ENCODE peak calls at places on chromosomes 12 and 14, in ten cellular contexts. F is activated CD4-positive, alpha-beta memory T cell treated with anti-CD3 and anti-CD28 coated beads for 36 hours; X is activated naive CD4-positive, alpha-beta T cell treated with anti-CD3 and anti-CD28 coated beads, Interleukin-2, amount 10 ng/mL, durations not matched to agents 7 days and 5 days; M is tibial artery; H is NCI-H748 treated with DMSO at 0.1 percent for 48 hours; B is epithelial cell of esophagus; W is activated naive CD8-positive, alpha-beta T cell treated with anti-CD3 and anti-CD28 coated beads, Interleukin-2, amount 10 ng/mL, durations not matched to agents 7 days and 5 days; Z is fibroblast of gingiva; R is T-cell; S is stimulated activated CD4-positive, alpha-beta T cell treated with anti-CD3 and anti-CD28 coated beads, Interleukin-1b, Interleukin-23, amount 100 ng/mL, for 1 hour. J is an unnamed sample.

GRCh38 chr12:89636054-89636775 is 72.4 kb downstream of the ATP2B1 start:
- DNase-seq in H (no peak), F (peak), B (peak), Z (no peak), R (no peak), W (no peak), S (no peak), M (no peak), X (no peak), J (no peak)

GRCh38 chr14:23005451-23005850 is 4.5 kb downstream of the C14orf93 start:
- DNase-seq in H (no peak), B (no peak), S (no peak), W (no peak), X (no peak), R (no peak), F (no peak), Z (no peak), M (no peak), J (no peak)

GRCh38 chr14:72154645-72155378 is 222.6 kb downstream of the RGS6 start:
- DNase-seq in H (no peak), F (peak), R (no peak), S (no peak), Z (no peak), B (no peak), M (no peak), W (no peak), X (no peak), J (no peak)

GRCh38 chr12:119696943-119697342 is 29.0 kb downstream of the PRKAB1 start:
- DNase-seq in B (no peak), M (no peak), F (no peak), S (no peak), X (no peak), R (no peak), W (no peak), Z (no peak), H (no peak), J (no peak)

GRCh38 chr12:52566847-52567291 is 6.8 kb downstream of the KRT74 start:
- DNase-seq in F (no peak), X (no peak), M (no peak), S (no peak), H (no peak), R (peak), W (no peak), Z (no peak), B (no peak), J (no peak)

GRCh38 chr12:113850309-113851056 is 115.6 kb downstream of the RBM19 start:
- DNase-seq in X (no peak), S (no peak), H (no peak), W (no peak), M (peak), Z (peak), F (no peak), B (no peak), R (no peak), J (peak)

GRCh38 chr12:124004233-124004875 is 31.3 kb downstream of the ZNF664 start:
- DNase-seq in M (no peak), H (no peak), X (no peak), B (no peak), S (no peak), W (no peak), F (no peak), Z (peak), R (no peak), J (no peak)

GRCh38 chr12:26097046-26097878 is 27.6 kb downstream of the BHLHE41 start:
- DNase-seq in Z (peak), R (peak), W (peak), S (no peak), X (peak), F (peak), H (peak), B (peak), M (peak), J (peak)

GRCh38 chr12:62776575-62776974 is 158.4 kb downstream of the PPM1H start:
- DNase-seq in R (no peak), H (no peak), B (peak), M (no peak), S (no peak), W (no peak), Z (no peak), X (no peak), F (no peak), J (no peak)

GRCh38 chr12:68303850-68304249 is 28.3 kb downstream of the MDM1 start:
- DNase-seq in B (no peak), S (no peak), F (no peak), M (peak), H (no peak), W (no peak), Z (peak), R (no peak), X (no peak), J (peak)

GRCh38 chr12:103879878-103880277 is 38.8 kb upstream of the NT5DC3 start:
- DNase-seq in W (no peak), R (no peak), X (no peak), S (no peak), Z (no peak), M (no peak), F (no peak), H (no peak), B (no peak), J (no peak)

GRCh38 chr12:30755395-30755762 is 628 bp upstream of the CAPRIN2 start:
- DNase-seq in F (no peak), H (peak), W (no peak), B (no peak), R (no peak), Z (no peak), M (no peak), S (no peak), X (no peak), J (no peak)

GRCh38 chr14:55913324-55914035 is 204.7 kb upstream of the PELI2 start:
- DNase-seq in R (no peak), H (no peak), F (no peak), M (peak), S (no peak), W (no peak), X (no peak), Z (peak), B (no peak), J (peak)

GRCh38 chr12:124720687-124721500 is 142.8 kb downstream of the SCARB1 start:
- DNase-seq in F (no peak), M (no peak), Z (peak), B (peak), S (no peak), W (no peak), H (no peak), R (no peak), X (no peak), J (no peak)

GRCh38 chr12:7705846-7706245 is 5.4 kb upstream of the DPPA3 start:
- DNase-seq in F (no peak), W (no peak), B (no peak), X (no peak), S (no peak), Z (no peak), H (no peak), R (no peak), M (no peak), J (no peak)

GRCh38 chr12:62522984-62523383 is 56.4 kb downstream of the MON2 start:
- DNase-seq in R (no peak), B (peak), W (no peak), F (no peak), X (no peak), S (no peak), H (no peak), Z (no peak), M (no peak), J (no peak)

J was measured in right atrium auricular region.